ENCODE peak calls at places on chromosomes 1 and 21, in eight cellular contexts. J is uterus, L is right lobe of liver, I is prostate gland, M is stomach, D is transverse colon, N is A549, V is GM12878. E is an unnamed sample.

GRCh38 chr1:168453056-168453455 is 90.7 kb downstream of the XCL2 start:
- DNase-seq in J (no peak), L (no peak), I (no peak), M (no peak), D (no peak), N (no peak), V (no peak), E (no peak)

GRCh38 chr1:51131185-51131584 is 29.2 kb downstream of the C1orf185 start:
- DNase-seq in J (no peak), L (no peak), I (no peak), M (no peak), D (no peak), N (no peak), V (no peak), E (no peak)

GRCh38 chr1:66519988-66520387 is 14.0 kb upstream of the SGIP1 start:
- DNase-seq in J (no peak), L (no peak), I (no peak), M (no peak), D (no peak), N (peak; percentile 48), V (no peak), E (no peak)

GRCh38 chr1:205976708-205977107 is 26.5 kb downstream of the RAB7B start:
- DNase-seq in J (no peak), L (no peak), I (no peak), M (no peak), D (no peak), N (peak; percentile 59), V (no peak), E (peak; percentile 80)

GRCh38 chr1:43983253-43983904 is 4.4 kb downstream of the B4GALT2 start:
- DNase-seq in J (no peak), L (no peak), I (no peak), M (no peak), D (no peak), N (no peak), V (no peak), E (no peak)

GRCh38 chr1:43930168-43930948 is 3.2 kb upstream of the ARTN start:
- DNase-seq in J (no peak), L (no peak), I (no peak), M (no peak), D (peak; percentile 22), N (no peak), V (no peak), E (no peak)

GRCh38 chr1:59833991-59834390 is 19.2 kb downstream of the HOOK1 start:
- DNase-seq in J (no peak), L (no peak), I (no peak), M (no peak), D (no peak), N (no peak), V (no peak), E (no peak)

GRCh38 chr1:188615321-188615720 is 1786.6 kb downstream of the PLA2G4A start:
- DNase-seq in J (no peak), L (no peak), I (no peak), M (no peak), D (no peak), N (no peak), V (no peak), E (no peak)

GRCh38 chr1:15343729-15344128 is 66.0 kb upstream of the EFHD2 start:
- DNase-seq in J (peak; percentile 63), L (no peak), I (peak; percentile 85), M (peak; percentile 44), D (no peak), N (no peak), V (no peak), E (no peak)

GRCh38 chr1:207579436-207579799 is 65.5 kb upstream of the CR1L start:
- DNase-seq in J (no peak), L (no peak), I (peak; percentile 19), M (peak; percentile 36), D (peak; percentile 29), N (peak; percentile 64), V (peak; percentile 17), E (no peak)

GRCh38 chr1:90413519-90413918 is 303.6 kb downstream of the BARHL2 start:
- DNase-seq in J (no peak), L (no peak), I (no peak), M (no peak), D (no peak), N (no peak), V (no peak), E (no peak)

GRCh38 chr1:103220503-103221095 is 112.3 kb upstream of the COL11A1 start:
- DNase-seq in J (no peak), L (no peak), I (no peak), M (no peak), D (no peak), N (no peak), V (no peak), E (no peak)

GRCh38 chr1:7424352-7424890 is 346.7 kb upstream of the VAMP3 start:
- DNase-seq in J (no peak), L (peak; percentile 21), I (no peak), M (no peak), D (no peak), N (no peak), V (no peak), E (no peak)

GRCh38 chr1:51948491-51948915 is 42.0 kb downstream of the RAB3B start:
- DNase-seq in J (no peak), L (no peak), I (peak; percentile 81), M (no peak), D (no peak), N (no peak), V (no peak), E (no peak)

GRCh38 chr1:78586572-78586971 is 33.7 kb upstream of the IFI44L start:
- DNase-seq in J (no peak), L (no peak), I (no peak), M (no peak), D (no peak), N (no peak), V (no peak), E (no peak)

GRCh38 chr21:46368533-46369285 is 44.8 kb downstream of the PCNT start:
- DNase-seq in J (no peak), L (no peak), I (no peak), M (no peak), D (no peak), N (no peak), V (peak; percentile 65), E (peak; percentile 69)
- H3K4me3 ChIP-seq in J (no peak overlapping the region), L (no peak overlapping the region), I (no peak overlapping the region), M (no peak overlapping the region), D (no peak overlapping the region), N (no peak overlapping the region), V (peak overlapping the region; percentile 39), E (peak overlapping the region; percentile 4)

GRCh38 chr1:234997201-234998173 is 131.2 kb downstream of the TOMM20 start:
- DNase-seq in J (peak; percentile 96), L (peak; percentile 98), I (peak; percentile 98), M (peak; percentile 95), D (peak; percentile 95), N (peak; percentile 99), V (no peak), E (peak; percentile 99)
- TF ChIP-seq POLR2A in J (peak; percentile 38), L (peak; percentile 64), I (peak; percentile 38), M (no peak), D (peak; percentile 67), N (no peak), V (no peak), E (peak; percentile 59)

GRCh38 chr1:214476958-214477870 is 74.2 kb downstream of the PTPN14 start:
- DNase-seq in J (no peak), L (no peak), I (peak; percentile 43), M (no peak), D (no peak), N (no peak), V (no peak), E (no peak)

GRCh38 chr1:214474467-214474866 is 76.9 kb downstream of the PTPN14 start:
- DNase-seq in J (no peak), L (no peak), I (no peak), M (no peak), D (no peak), N (no peak), V (no peak), E (no peak)

GRCh38 chr1:214475746-214476145 is 75.7 kb downstream of the PTPN14 start:
- DNase-seq in J (no peak), L (no peak), I (no peak), M (no peak), D (no peak), N (no peak), V (no peak), E (no peak)

GRCh38 chr1:214476229-214476957 is 75.0 kb downstream of the PTPN14 start:
- DNase-seq in J (no peak), L (no peak), I (peak; percentile 30), M (peak; percentile 40), D (no peak), N (no peak), V (no peak), E (no peak)

GRCh38 chr1:214475331-214475730 is 76.1 kb downstream of the PTPN14 start:
- DNase-seq in J (no peak), L (no peak), I (no peak), M (no peak), D (no peak), N (no peak), V (no peak), E (no peak)
- H3K4me1 ChIP-seq in J (no peaks in the 10 kb centered on the region), L (no peaks in the 10 kb centered on the region), I (no peaks in the 10 kb centered on the region), M (peaks cover 11% of the 10 kb centered on the region), D (peaks cover 3% of the 10 kb centered on the region), N (peaks cover 70% of the 10 kb centered on the region), V (no peaks in the 10 kb centered on the region), E (peaks cover 67% of the 10 kb centered on the region)

GRCh38 chr1:84165566-84165965 is 21.5 kb downstream of the PRKACB start:
- DNase-seq in J (no peak), L (no peak), I (no peak), M (no peak), D (no peak), N (no peak), V (no peak), E (no peak)

GRCh38 chr1:84164156-84164555 is 20.1 kb downstream of the PRKACB start:
- DNase-seq in J (no peak), L (no peak), I (no peak), M (no peak), D (no peak), N (no peak), V (no peak), E (no peak)

GRCh38 chr1:84166797-84167196 is 22.7 kb downstream of the PRKACB start:
- DNase-seq in J (no peak), L (no peak), I (no peak), M (no peak), D (no peak), N (no peak), V (no peak), E (no peak)

GRCh38 chr1:84163123-84164038 is 19.3 kb downstream of the PRKACB start:
- DNase-seq in J (no peak), L (no peak), I (no peak), M (no peak), D (no peak), N (no peak), V (no peak), E (no peak)

DNA sequence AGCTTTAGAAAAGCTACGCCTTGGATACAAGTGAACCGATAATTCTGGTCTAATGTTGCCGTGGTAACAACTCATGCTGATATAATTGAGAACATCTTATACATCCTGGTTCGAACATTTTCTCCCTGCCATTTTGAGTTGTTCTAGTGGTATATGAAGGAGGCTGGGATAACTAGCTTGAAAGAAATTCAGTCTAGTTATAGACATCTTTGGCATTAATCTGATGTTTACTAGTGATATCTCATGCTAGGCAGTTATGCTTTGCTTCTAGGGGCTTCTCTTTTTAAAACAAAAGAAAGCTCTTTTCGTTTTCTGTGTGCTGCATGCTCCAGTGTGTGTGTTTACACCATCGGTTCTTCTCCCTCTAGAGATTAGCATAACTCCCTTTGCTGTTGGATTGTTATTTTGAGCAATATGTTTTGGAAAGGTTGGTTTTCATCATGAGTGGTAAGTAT is 20.5 kb downstream of the PRKACB start:
- DNase-seq in J (no peak), L (no peak), I (no peak), M (no peak), D (no peak), N (no peak), V (no peak), E (no peak)
- H3K4me3 ChIP-seq in J (no peak overlapping the region), L (no peak overlapping the region), I (no peak overlapping the region), M (peak overlapping the region; percentile 14), D (peak overlapping the region; percentile 0), N (no peak overlapping the region), V (no peak overlapping the region), E (no peak overlapping the region)